ENCODE peak calls at places on chromosomes 7 and 10, in four cellular contexts. R is tibial nerve, L is foreskin fibroblast, Q is cardiac fibroblast. D is an unnamed sample.

GRCh38 chr10:74825033-74825370 is 1.4 kb upstream of the KAT6B start:
- DNase-seq in L (no peak), Q (no peak), R (no peak), D (no peak)

GRCh38 chr7:72176875-72177274 is 235.3 kb downstream of the CALN1 start:
- DNase-seq in R (no peak), L (no peak), Q (no peak), D (no peak)

GRCh38 chr7:96982586-96982985 is 22.8 kb upstream of the DLX6 start:
- DNase-seq in L (no peak), R (no peak), Q (no peak), D (peak; percentile 5)

GRCh38 chr7:137961200-137962177 is 40.4 kb downstream of the CREB3L2 start:
- DNase-seq in R (no peak), Q (peak; percentile 67), L (no peak), D (no peak)

GRCh38 chr7:108613147-108613948 is 43.7 kb downstream of the DNAJB9 start:
- DNase-seq in R (no peak), L (peak; percentile 16), Q (peak; percentile 65), D (peak; percentile 26)

GRCh38 chr7:93945083-93945482 is 23.5 kb downstream of the GNG11 start:
- DNase-seq in R (no peak), Q (no peak), L (no peak), D (no peak)

GRCh38 chr10:101879456-101880189 is 36.0 kb upstream of the KCNIP2 start:
- DNase-seq in Q (peak; percentile 81), R (no peak), L (peak; percentile 39), D (peak; percentile 52)

GRCh38 chr7:106071999-106072714 is 40.0 kb downstream of the SYPL1 start:
- DNase-seq in R (no peak), Q (no peak), L (no peak), D (no peak)

GRCh38 chr10:124231188-124232135 is 138.1 kb upstream of the CHST15 start:
- DNase-seq in R (no peak), Q (no peak), L (no peak), D (no peak)

GRCh38 chr7:113774182-113774807 is 144.5 kb downstream of the PPP1R3A start:
- DNase-seq in Q (peak; percentile 66), L (no peak), R (no peak), D (peak; percentile 48)
- TF ChIP-seq CTCF in Q (peak; percentile 48), L (peak; percentile 75), R (peak; percentile 54), D (peak; percentile 64)

GRCh38 chr7:6235029-6235627 is 37.3 kb downstream of the CYTH3 start:
- DNase-seq in R (no peak), Q (no peak), L (no peak), D (no peak)
- H3K4me3 ChIP-seq in R (no peak overlapping the region), Q (no peak overlapping the region), L (no peak overlapping the region), D (no peak overlapping the region)

GRCh38 chr10:91088300-91089140 is 131.9 kb upstream of the PCGF5 start:
- DNase-seq in R (no peak), L (peak; percentile 3), Q (peak; percentile 43), D (no peak)
- TF ChIP-seq CTCF in R (no peak), L (no peak), Q (peak; percentile 17), D (no peak)

DNA sequence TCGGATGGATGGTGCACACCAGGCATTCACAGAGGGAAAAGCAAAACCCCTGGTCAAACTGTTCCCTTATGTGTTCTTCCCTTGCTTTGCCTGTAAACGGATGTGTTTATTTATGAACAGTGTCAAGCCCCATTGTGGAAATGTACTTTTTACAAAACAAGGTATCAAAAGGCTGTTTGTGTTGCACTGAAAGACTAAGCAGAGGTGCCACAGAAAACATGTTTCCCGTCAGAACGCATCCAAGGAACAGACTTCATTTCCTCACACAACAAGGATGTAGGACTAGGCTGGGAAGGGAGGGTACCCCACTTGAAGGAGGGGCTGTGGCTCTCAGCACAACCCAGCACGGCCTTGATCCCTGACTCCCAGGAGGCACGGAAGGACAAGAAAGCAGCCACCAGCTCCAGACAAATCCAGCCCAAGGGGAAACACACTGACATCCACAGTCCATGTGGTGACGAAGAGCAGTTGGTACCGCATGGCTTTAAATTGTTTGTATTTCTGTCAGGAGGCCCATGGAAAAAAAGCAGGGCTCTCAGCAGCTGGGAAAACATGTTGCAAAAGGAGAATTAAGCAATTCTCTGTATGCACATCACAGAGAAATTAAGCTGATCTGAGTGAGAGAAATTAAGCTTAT is 85.6 kb downstream of the RNF216 start:
- DNase-seq in L (peak; percentile 73), Q (peak; percentile 89), R (peak; percentile 34), D (no peak)
- H3K4me3 ChIP-seq in L (peak overlapping the region; percentile 6), Q (no peak overlapping the region), R (no peak overlapping the region), D (no peak overlapping the region)

GRCh38 chr10:49111320-49111698 is 4.0 kb downstream of the VSTM4 start:
- DNase-seq in L (no peak), R (no peak), Q (no peak), D (no peak)
- TF ChIP-seq CTCF in L (no peak), R (no peak), Q (no peak), D (no peak)

DNA sequence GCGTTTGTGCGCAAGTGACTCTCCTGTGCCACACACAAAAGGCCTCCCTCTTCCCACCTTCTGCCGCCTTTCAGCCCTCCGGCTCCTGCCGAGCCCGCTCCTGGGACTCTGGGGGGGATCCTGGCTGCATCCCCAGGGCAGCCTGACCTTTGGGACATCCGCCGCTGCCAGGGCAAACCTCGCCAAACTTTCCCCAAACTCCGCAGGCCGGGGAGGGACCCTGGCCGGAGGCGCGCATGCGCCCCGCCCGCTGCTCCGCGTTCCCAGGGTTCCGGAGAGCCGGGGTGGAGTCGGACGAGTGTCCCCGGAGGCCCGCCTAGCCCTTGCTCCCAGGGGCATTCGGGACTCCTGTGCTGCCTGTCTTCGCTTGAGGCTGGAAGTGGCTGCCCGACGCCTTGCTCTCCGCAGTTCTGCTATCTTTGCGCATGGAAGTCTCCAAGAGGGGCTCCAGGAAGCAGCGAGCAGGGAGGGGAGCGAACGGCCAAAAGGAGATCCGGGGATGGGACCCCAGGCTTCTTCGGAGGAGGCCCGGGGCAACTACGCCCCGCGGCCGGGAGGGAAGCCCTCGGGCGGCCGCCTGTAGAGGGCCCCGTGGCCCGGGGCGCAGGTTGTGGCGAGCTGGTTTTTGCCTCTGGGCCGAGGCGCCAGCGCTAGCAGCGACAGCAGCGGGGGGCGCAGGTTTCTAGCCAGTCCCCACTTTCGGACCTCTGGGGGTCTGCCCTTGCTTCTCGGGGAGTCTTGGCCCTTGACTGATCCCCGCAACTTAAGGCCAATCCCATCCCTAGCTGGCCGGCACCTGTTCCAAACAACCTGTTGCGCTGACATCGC is 7.0 kb downstream of the PTF1A start:
- DNase-seq in L (no peak), R (no peak), Q (peak; percentile 25), D (no peak)
- H3K4me3 ChIP-seq in L (no peak overlapping the region), R (no peak overlapping the region), Q (no peak overlapping the region), D (no peak overlapping the region)

DNA sequence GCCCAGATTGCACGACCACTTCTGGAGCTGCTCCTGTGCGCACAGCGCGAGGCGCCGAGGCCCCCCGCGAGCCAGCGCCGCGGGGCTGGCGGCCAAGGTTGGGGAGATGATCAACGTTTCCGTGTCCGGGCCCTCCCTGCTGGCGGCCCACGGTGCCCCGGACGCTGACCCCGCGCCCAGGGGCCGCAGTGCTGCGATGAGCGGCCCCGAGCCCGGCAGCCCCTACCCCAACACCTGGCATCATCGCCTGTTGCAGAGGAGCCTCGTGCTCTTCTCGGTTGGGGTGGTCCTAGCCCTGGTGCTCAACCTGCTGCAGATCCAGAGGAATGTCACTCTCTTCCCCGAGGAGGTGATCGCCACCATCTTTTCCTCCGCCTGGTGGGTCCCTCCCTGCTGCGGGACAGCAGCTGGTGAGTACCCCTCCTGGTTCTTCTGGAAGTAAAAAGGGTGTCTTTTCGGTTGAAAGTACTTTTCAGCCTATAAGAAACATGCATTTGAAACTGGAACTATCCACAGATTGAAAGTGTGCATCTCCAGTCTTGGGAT is 683 bp downstream of the INSIG1 start:
- DNase-seq in R (no peak), L (no peak), Q (no peak), D (no peak)
- TF ChIP-seq CTCF in R (no peak), L (no peak), Q (no peak), D (no peak)

GRCh38 chr10:133159611-133159949 is 439 bp upstream of the KNDC1 start:
- DNase-seq in L (no peak), R (no peak), Q (no peak), D (no peak)
- H3K4me3 ChIP-seq in L (no peak overlapping the region), R (no peak overlapping the region), Q (no peak overlapping the region), D (no peak overlapping the region)

GRCh38 chr10:35605191-35605590 is at the start of gene GJD4:
- DNase-seq in Q (no peak), R (no peak), L (no peak), D (no peak)

GRCh38 chr10:35598379-35598778 is 6.8 kb upstream of the GJD4 start:
- DNase-seq in L (no peak), Q (no peak), R (no peak), D (no peak)

GRCh38 chr10:35595106-35595505 is 10.0 kb upstream of the GJD4 start:
- DNase-seq in L (no peak), Q (no peak), R (no peak), D (no peak)

GRCh38 chr10:35594115-35594849 is 10.9 kb upstream of the GJD4 start:
- DNase-seq in L (no peak), R (no peak), Q (no peak), D (no peak)

DNA sequence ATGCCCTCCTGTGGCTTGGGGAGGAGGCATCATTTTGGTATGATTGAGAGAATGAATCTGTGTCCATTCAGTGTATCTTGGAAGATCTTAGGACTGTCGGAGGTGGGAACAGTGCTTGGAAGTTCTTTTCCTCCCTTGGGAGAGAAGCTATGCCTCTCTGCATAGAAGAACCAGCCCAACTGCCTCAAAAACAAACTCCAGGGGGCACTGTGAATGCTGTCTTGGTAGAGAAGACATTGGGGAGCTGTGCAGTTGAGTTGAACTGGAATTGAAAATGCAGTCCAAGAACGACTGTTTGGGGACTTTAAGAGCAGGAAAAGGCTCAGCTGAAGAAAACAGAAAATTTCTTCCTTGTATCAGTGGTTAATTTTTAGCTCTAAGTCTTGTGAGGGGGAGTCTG is 4.9 kb upstream of the GJD4 start:
- DNase-seq in R (no peak), L (no peak), Q (peak; percentile 23), D (no peak)
- TF ChIP-seq CTCF in R (no peak), L (peak; percentile 5), Q (peak; percentile 32), D (no peak)

D was measured in astrocyte of the cerebellum.